ENCODE peak calls at places on chromosome 7, in five cellular contexts. One of them, this sample, is unnamed.

GRCh38 chr7:2820508-2820934 is 23.6 kb downstream of the GNA12 start:
- DNase-seq in ureter: peak; percentile 67
- DNase-seq in non-pigmented ciliary epithelial cell: peak; percentile 88
- DNase-seq in HEK293T: no peak
- DNase-seq in activated CD4-positive, alpha-beta T cell treated with anti-CD3 and anti-CD28 coated beads, Interleukin-2, amount 10 ng/mL, durations not matched to agents 7 days and 5 days: no peak
- DNase-seq in this sample: no peak

GRCh38 chr7:4069268-4070095 is 612.6 kb upstream of the FOXK1 start:
- DNase-seq in ureter: no peak
- DNase-seq in non-pigmented ciliary epithelial cell: no peak
- DNase-seq in HEK293T: no peak
- DNase-seq in activated CD4-positive, alpha-beta T cell treated with anti-CD3 and anti-CD28 coated beads, Interleukin-2, amount 10 ng/mL, durations not matched to agents 7 days and 5 days: no peak
- DNase-seq in this sample: no peak

GRCh38 chr7:39565538-39565937 is 666 bp upstream of the YAE1 start:
- DNase-seq in ureter: no peak
- DNase-seq in non-pigmented ciliary epithelial cell: no peak
- DNase-seq in HEK293T: no peak
- DNase-seq in activated CD4-positive, alpha-beta T cell treated with anti-CD3 and anti-CD28 coated beads, Interleukin-2, amount 10 ng/mL, durations not matched to agents 7 days and 5 days: no peak
- DNase-seq in this sample: no peak

GRCh38 chr7:119963654-119964053 is 309.3 kb upstream of the KCND2 start:
- DNase-seq in ureter: no peak
- DNase-seq in non-pigmented ciliary epithelial cell: no peak
- DNase-seq in HEK293T: no peak
- DNase-seq in activated CD4-positive, alpha-beta T cell treated with anti-CD3 and anti-CD28 coated beads, Interleukin-2, amount 10 ng/mL, durations not matched to agents 7 days and 5 days: no peak
- DNase-seq in this sample: no peak

GRCh38 chr7:21986101-21986500 is 40.4 kb upstream of the CDCA7L start:
- DNase-seq in ureter: no peak
- DNase-seq in non-pigmented ciliary epithelial cell: no peak
- DNase-seq in HEK293T: no peak
- DNase-seq in activated CD4-positive, alpha-beta T cell treated with anti-CD3 and anti-CD28 coated beads, Interleukin-2, amount 10 ng/mL, durations not matched to agents 7 days and 5 days: no peak
- DNase-seq in this sample: no peak

GRCh38 chr7:157358753-157359096 is 21.9 kb downstream of the DNAJB6 start:
- DNase-seq in ureter: no peak
- DNase-seq in non-pigmented ciliary epithelial cell: no peak
- DNase-seq in HEK293T: no peak
- DNase-seq in activated CD4-positive, alpha-beta T cell treated with anti-CD3 and anti-CD28 coated beads, Interleukin-2, amount 10 ng/mL, durations not matched to agents 7 days and 5 days: no peak
- DNase-seq in this sample: no peak

GRCh38 chr7:100220833-100221718 is 1.3 kb downstream of the PVRIG start:
- DNase-seq in ureter: no peak
- DNase-seq in non-pigmented ciliary epithelial cell: no peak
- DNase-seq in HEK293T: no peak
- DNase-seq in activated CD4-positive, alpha-beta T cell treated with anti-CD3 and anti-CD28 coated beads, Interleukin-2, amount 10 ng/mL, durations not matched to agents 7 days and 5 days: peak; percentile 81
- DNase-seq in this sample: no peak

GRCh38 chr7:139570119-139570518 is 46.6 kb downstream of the CLEC2L start:
- DNase-seq in ureter: no peak
- DNase-seq in non-pigmented ciliary epithelial cell: no peak
- DNase-seq in HEK293T: no peak
- DNase-seq in activated CD4-positive, alpha-beta T cell treated with anti-CD3 and anti-CD28 coated beads, Interleukin-2, amount 10 ng/mL, durations not matched to agents 7 days and 5 days: no peak
- DNase-seq in this sample: peak; percentile 27

GRCh38 chr7:97118306-97118917 is 914 bp downstream of the SDHAF3 start:
- DNase-seq in ureter: no peak
- DNase-seq in non-pigmented ciliary epithelial cell: no peak
- DNase-seq in HEK293T: no peak
- DNase-seq in activated CD4-positive, alpha-beta T cell treated with anti-CD3 and anti-CD28 coated beads, Interleukin-2, amount 10 ng/mL, durations not matched to agents 7 days and 5 days: no peak
- DNase-seq in this sample: peak; percentile 19

GRCh38 chr7:155746188-155746587 is 66.1 kb downstream of the SHH start:
- DNase-seq in ureter: no peak
- DNase-seq in non-pigmented ciliary epithelial cell: no peak
- DNase-seq in HEK293T: no peak
- DNase-seq in activated CD4-positive, alpha-beta T cell treated with anti-CD3 and anti-CD28 coated beads, Interleukin-2, amount 10 ng/mL, durations not matched to agents 7 days and 5 days: no peak
- DNase-seq in this sample: no peak

GRCh38 chr7:3260425-3260762 is 40.7 kb upstream of the SDK1 start:
- DNase-seq in ureter: no peak
- DNase-seq in non-pigmented ciliary epithelial cell: no peak
- DNase-seq in HEK293T: no peak
- DNase-seq in activated CD4-positive, alpha-beta T cell treated with anti-CD3 and anti-CD28 coated beads, Interleukin-2, amount 10 ng/mL, durations not matched to agents 7 days and 5 days: no peak
- DNase-seq in this sample: no peak